ENCODE peak calls at places on chromosomes 13 and 19, in nine cellular contexts. H, S, V, D, L, W, Y, T and O are unnamed samples.

GRCh38 chr13:74771964-74772363 is 637.8 kb upstream of the KLF12 start:
- DNase-seq in H (no peak), S (peak), V (peak), D (no peak), L (peak), W (no peak), Y (no peak), T (peak), O (peak)

GRCh38 chr13:109569938-109570711 is 216.3 kb downstream of the IRS2 start:
- DNase-seq in H (no peak), S (peak), V (no peak), D (no peak), L (no peak), W (no peak), Y (no peak), T (no peak), O (no peak)

GRCh38 chr13:29362849-29363604 is 232.5 kb downstream of the SLC7A1 start:
- DNase-seq in H (peak), S (peak), V (no peak), D (peak), L (peak), W (no peak), Y (no peak), T (peak), O (peak)

GRCh38 chr13:75547917-75548316 is 1.7 kb upstream of the UCHL3 start:
- DNase-seq in H (no peak), S (no peak), V (no peak), D (no peak), L (no peak), W (no peak), Y (no peak), T (no peak), O (peak)

GRCh38 chr19:6423499-6424189 is 967 bp downstream of the KHSRP start:
- DNase-seq in H (peak), S (peak), V (peak), D (peak), L (peak), W (peak), Y (no peak), T (peak), O (peak)

GRCh38 chr13:111505175-111505777 is 184.8 kb downstream of the TEX29 start:
- DNase-seq in H (peak), S (no peak), V (no peak), D (peak), L (no peak), W (peak), Y (no peak), T (no peak), O (no peak)

GRCh38 chr13:49220035-49220855 is at the start of gene MLNR:
- DNase-seq in H (peak), S (no peak), V (no peak), D (peak), L (peak), W (no peak), Y (no peak), T (peak), O (no peak)

GRCh38 chr19:33868076-33868735 is 71.5 kb downstream of the KCTD15 start:
- DNase-seq in H (peak), S (peak), V (no peak), D (no peak), L (peak), W (peak), Y (no peak), T (no peak), O (no peak)

GRCh38 chr13:83819611-83820010 is 62.7 kb downstream of the SLITRK1 start:
- DNase-seq in H (no peak), S (peak), V (no peak), D (no peak), L (no peak), W (no peak), Y (no peak), T (peak), O (peak)

GRCh38 chr13:51501592-51502205 is 48.9 kb upstream of the INTS6 start:
- DNase-seq in H (no peak), S (peak), V (no peak), D (no peak), L (peak), W (no peak), Y (no peak), T (peak), O (peak)

GRCh38 chr19:2345794-2346663 is 14.0 kb upstream of the TMPRSS9 start:
- DNase-seq in H (peak), S (peak), V (no peak), D (no peak), L (peak), W (no peak), Y (no peak), T (peak), O (no peak)

GRCh38 chr19:11848594-11849263 is at the start of gene ZNF439:
- DNase-seq in H (peak), S (peak), V (peak), D (peak), L (peak), W (peak), Y (peak), T (peak), O (peak)

GRCh38 chr13:41061075-41061913 is at the start of gene WBP4:
- DNase-seq in H (peak), S (peak), V (peak), D (peak), L (peak), W (peak), Y (peak), T (peak), O (peak)
- TF ChIP-seq CTCF in H (no peak), S (peak), V (peak), D (no peak), L (peak), W (no peak), Y (no peak), T (peak), O (no peak)

GRCh38 chr19:19384486-19384885 is 21.0 kb upstream of the GATAD2A start:
- DNase-seq in H (no peak), S (no peak), V (no peak), D (no peak), L (no peak), W (no peak), Y (no peak), T (no peak), O (no peak)

GRCh38 chr19:19385131-19385899 is 20.2 kb upstream of the GATAD2A start:
- DNase-seq in H (peak), S (peak), V (peak), D (peak), L (peak), W (peak), Y (peak), T (peak), O (peak)

GRCh38 chr19:19387108-19387507 is 18.4 kb upstream of the GATAD2A start:
- DNase-seq in H (no peak), S (no peak), V (no peak), D (no peak), L (no peak), W (no peak), Y (no peak), T (no peak), O (no peak)

GRCh38 chr19:19385900-19386339 is 19.6 kb upstream of the GATAD2A start:
- DNase-seq in H (no peak), S (peak), V (no peak), D (peak), L (no peak), W (peak), Y (no peak), T (no peak), O (peak)

GRCh38 chr19:19386373-19386869 is 19.1 kb upstream of the GATAD2A start:
- DNase-seq in H (no peak), S (no peak), V (no peak), D (no peak), L (no peak), W (no peak), Y (no peak), T (no peak), O (no peak)
- TF ChIP-seq CTCF in H (peak), S (peak), V (peak), D (no peak), L (peak), W (no peak), Y (no peak), T (no peak), O (peak)

GRCh38 chr19:51695702-51696315 is 2.7 kb downstream of the SPACA6 start:
- DNase-seq in H (peak), S (no peak), V (no peak), D (no peak), L (no peak), W (peak), Y (no peak), T (no peak), O (no peak)

GRCh38 chr19:51693246-51693645 is at the start of gene SPACA6:
- DNase-seq in H (peak), S (no peak), V (no peak), D (no peak), L (no peak), W (peak), Y (no peak), T (no peak), O (no peak)

GRCh38 chr19:51695088-51695487 is 2.0 kb downstream of the SPACA6 start:
- DNase-seq in H (peak), S (no peak), V (no peak), D (no peak), L (no peak), W (peak), Y (no peak), T (no peak), O (no peak)

GRCh38 chr19:51693819-51694218 is 689 bp downstream of the SPACA6 start:
- DNase-seq in H (no peak), S (no peak), V (no peak), D (no peak), L (no peak), W (peak), Y (no peak), T (no peak), O (no peak)

DNA sequence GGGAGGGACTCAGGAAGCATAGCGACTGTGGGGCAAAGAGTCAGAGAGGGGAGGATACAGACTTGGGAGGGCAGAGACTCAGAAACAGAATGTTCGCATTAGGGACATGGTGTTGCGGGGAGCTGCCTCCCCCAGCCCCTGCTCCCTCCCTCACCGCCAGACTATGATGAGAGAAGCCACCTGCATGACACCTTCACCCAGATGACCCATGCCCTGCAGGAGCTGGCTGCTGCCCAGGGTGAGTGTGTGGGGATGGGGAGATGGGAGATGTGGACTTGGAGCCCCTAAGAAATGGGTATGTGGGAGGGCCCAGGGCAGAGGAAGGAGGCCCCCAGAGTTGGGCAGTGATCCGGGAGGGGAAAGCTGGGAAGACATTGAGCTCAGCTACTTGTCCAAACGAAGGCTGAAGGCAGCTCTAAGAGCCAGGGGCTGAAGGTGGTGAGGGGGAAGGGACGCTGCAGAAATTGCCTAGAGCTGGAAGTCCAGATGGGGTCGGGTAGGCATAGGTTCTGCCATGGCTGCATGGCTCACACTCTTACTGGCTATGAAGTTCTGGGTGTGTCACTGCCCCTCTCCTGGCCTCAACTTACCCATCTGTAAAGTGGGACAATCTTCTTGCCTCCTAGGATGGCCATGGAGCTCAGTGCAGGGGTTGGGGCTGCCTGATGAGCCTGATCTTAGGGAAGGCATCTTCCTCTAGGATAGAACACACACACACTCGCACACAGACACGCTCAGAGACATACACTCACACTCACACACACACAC is 1.4 kb downstream of the SPACA6 start:
- DNase-seq in H (peak), S (no peak), V (no peak), D (no peak), L (no peak), W (peak), Y (no peak), T (no peak), O (no peak)
- TF ChIP-seq CTCF in H (no peak), S (no peak), V (no peak), D (no peak), L (no peak), W (no peak), Y (no peak), T (no peak), O (no peak)

GRCh38 chr19:55113570-55114039 is 3.8 kb downstream of the PPP1R12C start:
- DNase-seq in H (peak), S (peak), V (peak), D (peak), L (peak), W (peak), Y (no peak), T (peak), O (peak)

GRCh38 chr19:55114566-55115145 is 2.8 kb downstream of the PPP1R12C start:
- DNase-seq in H (peak), S (no peak), V (no peak), D (no peak), L (no peak), W (no peak), Y (no peak), T (no peak), O (no peak)

GRCh38 chr19:55111238-55111831 is 6.1 kb downstream of the PPP1R12C start:
- DNase-seq in H (peak), S (no peak), V (no peak), D (no peak), L (no peak), W (no peak), Y (no peak), T (no peak), O (no peak)

GRCh38 chr19:55112246-55112780 is 5.1 kb downstream of the PPP1R12C start:
- DNase-seq in H (peak), S (no peak), V (no peak), D (no peak), L (no peak), W (no peak), Y (no peak), T (no peak), O (no peak)

DNA sequence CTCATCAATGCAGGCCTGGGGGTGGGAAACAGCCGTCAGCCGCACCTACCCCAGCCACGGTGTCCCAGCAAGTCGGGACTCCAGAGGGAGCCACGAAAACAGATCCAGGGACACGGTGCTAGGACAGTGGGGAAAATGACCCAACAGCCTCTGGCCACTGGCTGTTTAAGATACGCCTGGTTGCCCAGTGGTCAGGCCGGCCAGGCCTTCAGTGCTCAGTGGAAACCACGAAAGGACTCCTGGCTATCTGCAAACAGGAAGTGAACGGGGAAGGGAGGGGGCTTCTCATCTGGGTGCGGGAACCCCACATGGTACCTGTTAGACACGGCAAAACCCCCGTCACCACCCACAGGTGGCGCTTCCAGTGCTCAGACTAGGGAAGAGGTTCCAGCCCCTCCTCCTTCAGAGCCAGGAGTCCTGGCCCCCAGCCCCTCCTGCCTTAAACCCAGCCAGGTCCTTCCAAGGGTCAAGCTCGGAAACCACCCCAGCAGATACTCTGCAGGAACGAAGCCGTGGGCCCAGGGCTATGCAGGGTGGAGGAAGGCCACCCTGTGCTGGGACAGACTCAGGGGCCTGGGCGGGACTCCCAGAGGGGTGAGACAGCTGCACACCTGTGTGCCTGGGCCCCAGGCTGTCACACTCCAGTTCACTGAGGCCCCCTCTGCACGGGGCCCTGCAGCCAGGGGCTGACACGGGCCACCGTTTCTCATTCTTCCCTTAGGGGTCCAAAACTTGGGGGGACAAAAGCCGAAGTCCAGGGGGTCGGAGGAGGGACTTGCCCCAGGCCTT is 4.5 kb downstream of the PPP1R12C start:
- DNase-seq in H (peak), S (no peak), V (no peak), D (no peak), L (no peak), W (no peak), Y (no peak), T (no peak), O (no peak)
- TF ChIP-seq CTCF in H (no peak), S (peak), V (no peak), D (no peak), L (no peak), W (no peak), Y (no peak), T (no peak), O (peak)

GRCh38 chr19:55606471-55606787 is 982 bp downstream of the ZNF865 start:
- DNase-seq in H (no peak), S (no peak), V (no peak), D (no peak), L (no peak), W (no peak), Y (no peak), T (no peak), O (no peak)
- TF ChIP-seq CTCF in H (no peak), S (no peak), V (no peak), D (no peak), L (no peak), W (no peak), Y (no peak), T (no peak), O (no peak)